ENCODE peak calls at places on chromosomes 7 and 10, in nine cellular contexts. F is fibroblast of lung, I is GM12865, K is left ventricle myocardium inferior, Q is AG10803, Y is fibroblast of the aortic adventitia, N is fibroblast of villous mesenchyme, P is HFF-Myc, L is lower leg skin. H is an unnamed sample.

GRCh38 chr10:5453749-5454489 is 41.6 kb downstream of the NET1 start:
- DNase-seq in Q (no peak), N (no peak), K (no peak), P (no peak), Y (no peak), I (no peak), F (no peak), L (no peak), H (no peak)

GRCh38 chr7:90720970-90721768 is 125.0 kb downstream of the CDK14 start:
- DNase-seq in Y (peak), K (no peak), I (no peak), N (peak), L (no peak), P (peak), Q (peak), F (peak), H (peak)

GRCh38 chr7:76191783-76192240 is 9.9 kb upstream of the SRRM3 start:
- DNase-seq in P (peak), N (peak), L (no peak), Q (peak), Y (peak), F (peak), K (no peak), I (peak), H (no peak)

GRCh38 chr10:30002438-30003266 is 56.7 kb downstream of the JCAD start:
- DNase-seq in L (peak), Y (peak), N (peak), Q (peak), P (peak), I (peak), F (peak), K (peak), H (no peak)

GRCh38 chr7:38222481-38223096 is 44.5 kb downstream of the STARD3NL start:
- DNase-seq in P (peak), Q (peak), N (peak), F (peak), L (no peak), K (no peak), I (peak), Y (peak), H (no peak)

GRCh38 chr7:147308539-147308938 is 1191.9 kb downstream of the CNTNAP2 start:
- DNase-seq in L (no peak), Y (no peak), K (no peak), N (no peak), Q (no peak), P (no peak), I (no peak), F (peak), H (no peak)

GRCh38 chr7:47535033-47535703 is 46.7 kb downstream of the TNS3 start:
- DNase-seq in N (peak), F (peak), P (no peak), L (no peak), Y (no peak), Q (peak), K (no peak), I (no peak), H (no peak)

GRCh38 chr10:48455055-48455391 is 148.5 kb downstream of the MAPK8 start:
- DNase-seq in I (no peak), F (no peak), N (no peak), K (no peak), Q (no peak), Y (no peak), L (no peak), P (no peak), H (no peak)

GRCh38 chr10:36765777-36766176 is 359.6 kb upstream of the ANKRD30A start:
- DNase-seq in N (peak), K (no peak), F (peak), I (no peak), Y (peak), L (no peak), P (no peak), Q (peak), H (no peak)

GRCh38 chr10:120788756-120789155 is 62.4 kb upstream of the WDR11 start:
- DNase-seq in N (no peak), Q (no peak), I (no peak), L (no peak), F (no peak), K (no peak), Y (no peak), P (no peak), H (no peak)

GRCh38 chr10:26574783-26575182 is 122.7 kb upstream of the PDSS1 start:
- DNase-seq in I (peak), L (no peak), N (no peak), Q (no peak), F (no peak), Y (no peak), P (no peak), K (no peak), H (no peak)

GRCh38 chr10:96034625-96035024 is 8.8 kb upstream of the CCNJ start:
- DNase-seq in N (no peak), I (no peak), P (no peak), K (no peak), Y (no peak), L (no peak), Q (no peak), F (no peak), H (no peak)

GRCh38 chr7:14637968-14638367 is 264.6 kb downstream of the DGKB start:
- DNase-seq in Y (no peak), P (no peak), Q (no peak), L (no peak), N (no peak), I (no peak), K (no peak), F (peak), H (no peak)

GRCh38 chr7:135597181-135597925 is 39.6 kb downstream of the NUP205 start:
- DNase-seq in F (peak), Q (peak), Y (peak), K (no peak), I (no peak), P (no peak), N (peak), L (no peak), H (no peak)

GRCh38 chr7:2195403-2196246 is 37.1 kb downstream of the MAD1L1 start:
- DNase-seq in I (no peak), N (no peak), K (peak), P (no peak), F (no peak), L (peak), Y (no peak), Q (no peak), H (no peak)

GRCh38 chr10:88262591-88263234 is 320.4 kb downstream of the RNLS start:
- DNase-seq in P (no peak), K (no peak), Y (no peak), F (no peak), N (no peak), Q (no peak), I (no peak), L (no peak), H (no peak)

GRCh38 chr7:38318803-38319416 is 45.5 kb upstream of the TARP start:
- DNase-seq in I (peak), P (peak), N (peak), Y (peak), L (no peak), F (peak), K (no peak), Q (peak), H (peak)

GRCh38 chr10:102246261-102246660 is 929 bp downstream of the GBF1 start:
- DNase-seq in Q (peak), I (peak), Y (peak), N (peak), F (no peak), P (no peak), L (no peak), K (no peak), H (no peak)

GRCh38 chr7:44994877-44995554 is 5.0 kb upstream of the CCM2 start:
- DNase-seq in Y (no peak), L (no peak), Q (no peak), P (no peak), K (no peak), I (peak), F (no peak), N (no peak), H (no peak)

GRCh38 chr7:155538293-155538692 is 8.1 kb downstream of the CNPY1 start:
- DNase-seq in K (no peak), L (no peak), P (no peak), I (no peak), N (no peak), Q (no peak), F (no peak), Y (no peak), H (no peak)

GRCh38 chr10:130764651-130765050 is 546.9 kb downstream of the TCERG1L start:
- DNase-seq in Q (no peak), P (no peak), N (no peak), F (no peak), L (no peak), I (no peak), Y (no peak), K (no peak), H (no peak)

GRCh38 chr10:1035201-1035600 is 9.5 kb upstream of the IDI2 start:
- DNase-seq in Q (no peak), P (no peak), F (no peak), N (no peak), L (no peak), Y (peak), K (no peak), I (no peak), H (no peak)

GRCh38 chr10:86979977-86980448 is 11.7 kb downstream of the ADIRF start:
- DNase-seq in N (no peak), Y (peak), P (no peak), K (peak), Q (peak), L (peak), F (peak), I (no peak), H (no peak)

GRCh38 chr7:2943851-2944601 is 99.6 kb downstream of the CARD11 start:
- DNase-seq in Q (no peak), K (no peak), N (no peak), P (no peak), F (no peak), L (peak), Y (no peak), I (no peak), H (no peak)

GRCh38 chr7:3264693-3265339 is 36.2 kb upstream of the SDK1 start:
- DNase-seq in Y (no peak), N (no peak), P (no peak), K (no peak), I (no peak), F (no peak), L (no peak), Q (no peak), H (no peak)

GRCh38 chr7:150787321-150788281 is 12.6 kb downstream of the TMEM176B start:
- DNase-seq in I (peak), N (peak), Y (no peak), Q (peak), P (no peak), F (no peak), K (no peak), L (peak), H (no peak)

GRCh38 chr10:16867556-16867955 is 50.3 kb upstream of the RSU1 start:
- DNase-seq in Y (peak), F (peak), K (no peak), L (no peak), N (peak), P (no peak), Q (peak), I (no peak), H (peak)

GRCh38 chr7:44978511-44979366 is at the start of gene MYO1G:
- DNase-seq in Y (no peak), N (no peak), I (peak), K (peak), Q (no peak), F (no peak), L (no peak), P (no peak), H (no peak)

GRCh38 chr10:132058111-132058745 is 7.5 kb upstream of the JAKMIP3 start:
- DNase-seq in Q (no peak), F (no peak), Y (no peak), K (no peak), P (no peak), N (no peak), I (no peak), L (no peak), H (no peak)

GRCh38 chr10:77889277-77889903 is 37.2 kb downstream of the DLG5 start:
- DNase-seq in K (no peak), L (no peak), P (no peak), Q (no peak), I (no peak), Y (no peak), N (no peak), F (no peak), H (no peak)

GRCh38 chr7:144437370-144438191 is 34.1 kb upstream of the NOBOX start:
- DNase-seq in L (no peak), K (no peak), N (peak), I (peak), P (peak), Q (peak), F (peak), Y (peak), H (peak)

GRCh38 chr10:81498152-81498551 is 376.8 kb upstream of the NRG3 start:
- DNase-seq in Y (no peak), Q (no peak), N (no peak), K (no peak), P (no peak), F (no peak), L (no peak), I (no peak), H (no peak)

DNA sequence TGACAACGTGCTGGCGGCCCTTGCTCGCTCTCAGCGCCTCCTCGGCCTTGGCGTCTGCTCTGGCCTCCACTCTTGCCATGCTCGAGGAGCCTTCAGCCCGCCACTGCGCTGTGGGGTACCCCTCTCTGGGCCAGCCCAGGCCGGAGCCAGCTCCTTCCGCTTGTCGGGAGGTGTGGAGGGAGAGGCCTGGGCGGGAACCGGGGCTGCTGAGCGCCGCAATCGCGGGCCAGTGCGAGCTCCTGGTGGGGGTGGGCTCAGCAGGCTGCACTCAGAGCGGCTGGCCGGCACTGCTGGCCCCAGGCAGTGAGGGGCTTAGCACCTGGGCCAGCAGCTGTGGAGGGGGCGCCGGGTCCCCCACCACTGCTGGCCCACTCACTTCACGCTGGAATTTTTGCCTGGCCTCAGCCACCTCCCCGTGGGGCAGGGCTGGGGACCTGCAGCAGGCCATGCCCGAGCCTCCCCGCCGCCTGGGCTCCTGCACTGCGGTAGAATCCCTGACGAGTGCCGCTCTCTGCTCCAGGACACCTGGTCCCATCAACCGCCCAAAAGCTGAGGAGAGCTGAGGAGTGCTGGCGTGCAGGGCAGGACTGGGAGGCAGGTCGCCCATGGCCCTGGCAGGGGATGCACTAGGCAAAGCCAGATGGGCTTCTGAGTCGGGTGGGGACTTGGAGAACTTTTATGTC is 372.2 kb upstream of the NRG3 start:
- DNase-seq in Y (no peak), I (no peak), K (no peak), Q (no peak), N (no peak), F (no peak), L (no peak), P (no peak), H (no peak)
- H3K4me3 ChIP-seq in Y (no peak), I (no peak), K (no peak), Q (no peak), N (no peak), F (no peak), L (no peak), P (no peak), H (no peak)

DNA sequence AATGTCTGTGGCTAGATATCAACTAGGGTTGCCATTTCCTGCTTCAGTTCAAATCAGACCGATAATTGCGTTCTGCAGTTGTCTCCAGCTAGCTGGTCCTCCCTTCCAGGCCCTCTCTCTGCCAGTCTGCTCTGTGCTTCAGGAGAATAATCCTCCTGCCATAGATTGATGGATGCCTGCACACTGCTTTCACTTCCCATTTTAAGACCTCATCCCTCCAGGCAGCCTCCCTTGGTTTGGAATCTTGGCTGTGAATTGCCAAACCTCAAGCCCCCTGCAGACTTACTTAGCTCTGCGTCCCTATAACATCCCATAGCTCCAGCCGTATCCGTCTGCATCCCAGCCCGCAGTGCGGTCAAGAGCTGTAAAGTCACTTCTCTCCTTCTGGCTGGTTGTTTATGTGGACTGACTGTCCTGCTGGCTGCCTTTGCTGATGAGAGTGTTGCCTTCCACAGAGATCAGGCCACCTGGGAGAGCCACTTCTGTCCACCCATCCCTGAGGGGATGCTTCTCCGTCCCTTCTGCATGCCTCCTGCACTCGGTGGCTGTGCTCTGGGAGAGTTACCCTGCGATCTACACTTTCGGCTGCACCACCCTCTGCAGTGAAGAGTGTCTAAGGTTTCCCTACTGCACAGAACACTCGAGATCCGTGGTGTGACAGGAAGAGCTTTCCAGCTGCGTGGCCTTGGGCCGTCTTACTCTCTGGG is 22.4 kb upstream of the KLF6 start:
- DNase-seq in F (no peak), K (no peak), P (no peak), I (no peak), Q (no peak), Y (no peak), N (peak), L (no peak), H (no peak)
- TF ChIP-seq CTCF in F (no peak), K (no peak), P (no peak), I (no peak), Q (no peak), Y (no peak), N (no peak), L (no peak), H (no peak)

GRCh38 chr7:80910228-80910627 is 8.6 kb downstream of the SEMA3C start:
- DNase-seq in I (no peak), F (no peak), Y (no peak), Q (no peak), K (no peak), L (no peak), N (no peak), P (no peak), H (no peak)

GRCh38 chr7:80907141-80907601 is 11.7 kb downstream of the SEMA3C start:
- DNase-seq in K (no peak), P (no peak), I (no peak), Y (no peak), N (no peak), F (peak), Q (no peak), L (no peak), H (no peak)

GRCh38 chr7:80905334-80905733 is 13.5 kb downstream of the SEMA3C start:
- DNase-seq in P (no peak), L (no peak), Y (no peak), I (no peak), Q (no peak), N (peak), K (no peak), F (no peak), H (no peak)

GRCh38 chr7:80907612-80908011 is 11.2 kb downstream of the SEMA3C start:
- DNase-seq in F (no peak), K (no peak), I (no peak), Y (no peak), P (no peak), N (no peak), L (no peak), Q (no peak), H (no peak)

DNA sequence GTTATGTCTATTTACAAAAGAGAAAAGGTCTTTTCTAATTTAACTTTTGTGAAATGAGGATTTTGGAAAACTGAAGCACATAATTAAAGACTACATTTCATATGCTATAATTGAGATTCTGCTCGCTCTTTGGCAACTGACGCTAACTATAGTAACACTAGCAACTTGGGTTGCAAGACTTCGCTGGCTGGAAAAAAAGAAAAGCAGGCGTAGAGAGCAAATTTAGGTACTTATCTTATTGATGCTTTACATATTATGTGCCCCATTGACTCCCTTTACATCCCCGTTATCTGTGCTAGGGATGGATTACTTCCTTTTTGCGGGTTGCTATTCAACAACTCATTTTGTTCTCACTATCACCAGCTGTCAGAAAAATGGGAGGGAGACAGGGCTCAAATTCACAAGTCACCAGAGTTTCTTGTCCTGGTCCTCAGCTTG is 10.5 kb downstream of the SEMA3C start:
- DNase-seq in N (no peak), F (no peak), Y (no peak), K (no peak), P (no peak), I (no peak), Q (no peak), L (no peak), H (no peak)
- H3K4me3 ChIP-seq in N (no peak), F (no peak), Y (no peak), K (peak), P (no peak), I (no peak), Q (no peak), L (no peak), H (no peak)

GRCh38 chr10:43202224-43202656 is 64.0 kb downstream of the CSGALNACT2 start:
- DNase-seq in Q (peak), N (no peak), F (peak), Y (no peak), L (peak), I (peak), K (no peak), P (no peak), H (no peak)
- TF ChIP-seq CTCF in Q (peak), N (peak), F (peak), Y (peak), L (no peak), I (peak), K (peak), P (peak), H (peak)

GRCh38 chr7:5557920-5558401 is 134.3 kb upstream of the TNRC18 start:
- DNase-seq in L (peak), I (peak), Y (peak), K (peak), N (peak), F (peak), Q (peak), P (no peak), H (no peak)
- H3K4me3 ChIP-seq in L (no peak), I (peak), Y (peak), K (peak), N (peak), F (no peak), Q (peak), P (no peak), H (peak)

GRCh38 chr10:74176380-74177139 is 25.5 kb downstream of the ADK start:
- DNase-seq in Q (peak), I (peak), Y (peak), K (peak), N (peak), L (peak), P (peak), F (peak), H (peak)
- TF ChIP-seq CTCF in Q (no peak), I (no peak), Y (no peak), K (no peak), N (no peak), L (no peak), P (no peak), F (no peak), H (no peak)

GRCh38 chr10:93199221-93199681 is 125.6 kb downstream of the CYP26A1 start:
- DNase-seq in Q (peak), L (peak), P (no peak), I (peak), N (peak), Y (peak), K (peak), F (peak), H (peak)
- H3K4me3 ChIP-seq in Q (peak), L (no peak), P (peak), I (no peak), N (peak), Y (peak), K (peak), F (peak), H (peak)

H was measured in epithelial cell of proximal tubule.